ENCODE peak calls at places on chromosomes 5 and 9, in four cellular contexts. E is hepatocyte, C is globus pallidus, L is AG10803. Y is an unnamed sample.

GRCh38 chr9:107793541-107793940 is 304.0 kb upstream of the KLF4 start:
- DNase-seq in C (no peak), L (no peak), E (no peak), Y (no peak)

GRCh38 chr5:113293613-113294340 is 141.0 kb downstream of the TSSK1B start:
- DNase-seq in L (peak; percentile 15), C (no peak), E (peak; percentile 11), Y (peak; percentile 29)

GRCh38 chr5:891837-892389 is 688 bp downstream of the BRD9 start:
- DNase-seq in E (peak; percentile 38), L (peak; percentile 18), C (peak; percentile 20), Y (peak; percentile 12)

GRCh38 chr9:110897899-110898298 is 140.4 kb downstream of the LPAR1 start:
- DNase-seq in E (no peak), C (no peak), L (peak; percentile 48), Y (no peak)

GRCh38 chr9:35518212-35518917 is 28.5 kb downstream of the RUSC2 start:
- DNase-seq in L (peak; percentile 99), C (no peak), E (peak; percentile 81), Y (peak; percentile 88)

GRCh38 chr5:172133359-172134029 is 54.5 kb downstream of the STK10 start:
- DNase-seq in E (no peak), L (peak; percentile 99), C (no peak), Y (peak; percentile 93)

GRCh38 chr9:104386425-104387069 is 117.5 kb upstream of the OR13F1 start:
- DNase-seq in L (peak; percentile 44), E (peak; percentile 55), C (peak; percentile 13), Y (peak; percentile 65)

GRCh38 chr5:128121679-128122078 is 38.1 kb downstream of the SLC12A2 start:
- DNase-seq in L (peak; percentile 13), C (no peak), E (no peak), Y (peak; percentile 24)